ENCODE peak calls at places on chromosomes 4 and X, in nine cellular contexts. G is chondrocyte; B is H7; N is psoas muscle; R is EH; H is heart right ventricle; M is activated effector memory CD4-positive, alpha-beta T cell treated with Interleukin-2 at 50 U/mL for 16 hours; A is tibial artery; S is effector CD8-positive, alpha-beta T cell. D is an unnamed sample.

GRCh38 chr4:148831945-148832344 is 389.7 kb upstream of the NR3C2 start:
- DNase-seq in R (peak), M (no peak), S (no peak), G (no peak), B (no peak), N (no peak), A (no peak), H (no peak), D (no peak)

GRCh38 chr4:105061136-105061696 is 85.5 kb upstream of the TET2 start:
- DNase-seq in B (peak), A (no peak), S (no peak), G (no peak), H (no peak), N (no peak), M (no peak), R (no peak), D (no peak)

GRCh38 chr4:95465010-95465409 is 83.8 kb downstream of the UNC5C start:
- DNase-seq in A (no peak), M (no peak), B (no peak), R (no peak), S (no peak), G (no peak), H (no peak), N (no peak), D (no peak)

GRCh38 chr4:79258614-79259176 is 67.2 kb downstream of the NAA11 start:
- DNase-seq in A (no peak), R (no peak), N (no peak), M (no peak), H (no peak), B (no peak), G (no peak), S (no peak), D (no peak)

GRCh38 chr4:98646422-98646821 is 12.0 kb downstream of the TSPAN5 start:
- DNase-seq in A (no peak), G (no peak), S (no peak), H (no peak), M (no peak), R (no peak), B (no peak), N (no peak), D (no peak)

GRCh38 chr4:15233626-15234025 is 194.2 kb upstream of the C1QTNF7 start:
- DNase-seq in S (no peak), H (no peak), M (no peak), R (no peak), G (no peak), N (no peak), B (no peak), A (no peak), D (no peak)

GRCh38 chr4:123599061-123599919 is 202.7 kb downstream of the SPRY1 start:
- DNase-seq in M (no peak), B (no peak), N (no peak), H (no peak), G (no peak), S (no peak), A (no peak), R (peak), D (no peak)

GRCh38 chr4:165929662-165930061 is 56.6 kb downstream of the TLL1 start:
- DNase-seq in A (no peak), B (no peak), S (no peak), M (no peak), R (no peak), G (no peak), N (no peak), H (no peak), D (no peak)

GRCh38 chrX:40314070-40314469 is 216.3 kb upstream of the BCOR start:
- DNase-seq in N (no peak), A (no peak), B (peak), G (no peak), R (no peak), S (no peak), M (no peak), H (no peak), D (peak)

GRCh38 chrX:111483876-111484275 is 27.6 kb upstream of the SERTM2 start:
- DNase-seq in M (no peak), N (no peak), A (no peak), R (no peak), H (no peak), S (no peak), B (no peak), G (no peak), D (no peak)

GRCh38 chrX:63713510-63713909 is 71.5 kb downstream of the ARHGEF9 start:
- DNase-seq in G (no peak), M (no peak), N (no peak), H (peak), B (no peak), R (peak), A (no peak), S (no peak), D (no peak)

GRCh38 chrX:135707880-135708279 is 5.6 kb upstream of the CT45A1 start:
- DNase-seq in M (no peak), B (peak), G (no peak), R (peak), H (no peak), S (no peak), N (no peak), A (no peak), D (peak)

GRCh38 chr4:109294006-109294405 is 8.5 kb downstream of the COL25A1 start:
- DNase-seq in R (peak), B (peak), M (no peak), G (no peak), H (no peak), N (no peak), A (no peak), S (no peak), D (no peak)

GRCh38 chr4:131595140-131595539 is 1554.0 kb upstream of the PCDH10 start:
- DNase-seq in N (no peak), S (no peak), B (no peak), G (no peak), M (no peak), R (no peak), H (no peak), A (no peak), D (no peak)

GRCh38 chr4:122152699-122153328 is 683 bp downstream of the BLTP1 start:
- DNase-seq in N (peak), R (peak), G (no peak), A (peak), B (peak), S (peak), M (no peak), H (peak), D (no peak)

GRCh38 chrX:57367649-57368048 is 81.1 kb downstream of the FAAH2 start:
- DNase-seq in B (no peak), R (no peak), M (no peak), H (no peak), G (no peak), N (no peak), A (no peak), S (no peak), D (peak)

GRCh38 chr4:160836431-160836830 is 1327.4 kb downstream of the FSTL5 start:
- DNase-seq in G (no peak), S (no peak), A (no peak), H (no peak), B (no peak), N (no peak), R (no peak), M (no peak), D (no peak)

GRCh38 chr4:80127870-80128419 is 54.9 kb upstream of the ANTXR2 start:
- DNase-seq in S (no peak), B (no peak), G (no peak), R (no peak), A (no peak), N (no peak), H (no peak), M (no peak), D (no peak)

GRCh38 chr4:38804654-38805295 is at the start of gene TLR1:
- DNase-seq in A (no peak), N (no peak), M (no peak), S (no peak), R (peak), G (no peak), B (no peak), H (no peak), D (peak)

GRCh38 chrX:56069299-56069941 is 162.7 kb upstream of the KLF8 start:
- DNase-seq in N (no peak), S (no peak), H (no peak), G (no peak), B (no peak), R (no peak), A (no peak), M (no peak), D (no peak)

GRCh38 chr4:113146876-113147358 is 97.5 kb downstream of the ANK2 start:
- DNase-seq in H (no peak), G (no peak), N (no peak), B (no peak), S (no peak), M (no peak), A (no peak), R (peak), D (no peak)

GRCh38 chrX:111110098-111110775 is 14.2 kb downstream of the PAK3 start:
- DNase-seq in H (no peak), R (no peak), N (no peak), A (no peak), B (no peak), G (no peak), M (no peak), S (no peak), D (no peak)

GRCh38 chr4:6767341-6767724 is 15.2 kb upstream of the KIAA0232 start:
- DNase-seq in B (no peak), M (no peak), N (no peak), A (no peak), G (no peak), R (no peak), H (no peak), S (no peak), D (no peak)

GRCh38 chr4:156347412-156348075 is 393.9 kb upstream of the CTSO start:
- DNase-seq in H (no peak), M (no peak), R (peak), G (no peak), A (no peak), S (no peak), N (no peak), B (no peak), D (no peak)

GRCh38 chr4:89878611-89879010 is 16.0 kb upstream of the MMRN1 start:
- DNase-seq in M (no peak), G (no peak), B (no peak), N (no peak), A (no peak), S (no peak), R (no peak), H (no peak), D (no peak)

GRCh38 chrX:125131146-125131545 is 188.5 kb upstream of the TEX13C start:
- DNase-seq in N (no peak), S (no peak), R (no peak), G (no peak), M (no peak), A (no peak), B (no peak), H (no peak), D (peak)

GRCh38 chrX:41591906-41592305 is 96.9 kb upstream of the GPR34 start:
- DNase-seq in B (no peak), N (no peak), H (no peak), S (no peak), M (no peak), R (no peak), G (no peak), A (no peak), D (no peak)

GRCh38 chr4:148847544-148847943 is 405.3 kb upstream of the NR3C2 start:
- DNase-seq in G (no peak), S (no peak), R (no peak), N (no peak), B (no peak), H (no peak), M (no peak), A (no peak), D (no peak)

GRCh38 chr4:159685406-159686092 is 582.7 kb downstream of the RAPGEF2 start:
- DNase-seq in M (no peak), G (no peak), R (no peak), H (no peak), A (no peak), S (no peak), B (no peak), N (no peak), D (no peak)

GRCh38 chr4:87166296-87166854 is 54.0 kb downstream of the KLHL8 start:
- DNase-seq in B (no peak), H (no peak), R (no peak), S (no peak), M (no peak), A (no peak), G (no peak), N (no peak), D (no peak)

GRCh38 chr4:44149242-44149641 is 299.4 kb downstream of the KCTD8 start:
- DNase-seq in N (no peak), A (no peak), S (no peak), G (no peak), H (no peak), M (no peak), B (no peak), R (no peak), D (no peak)

GRCh38 chrX:129717902-129718301 is 20.9 kb upstream of the XPNPEP2 start:
- DNase-seq in S (no peak), R (peak), G (no peak), H (no peak), A (peak), M (no peak), N (no peak), B (peak), D (no peak)

GRCh38 chr4:53767503-53767902 is 176.2 kb upstream of the LNX1 start:
- DNase-seq in N (no peak), M (no peak), H (no peak), B (no peak), A (no peak), G (no peak), R (peak), S (no peak), D (no peak)

GRCh38 chr4:176320976-176321361 is 1.2 kb downstream of the SPCS3 start:
- DNase-seq in A (no peak), R (no peak), G (no peak), B (no peak), H (no peak), N (no peak), M (no peak), S (no peak), D (no peak)

GRCh38 chr4:40998680-40999358 is 215.5 kb downstream of the APBB2 start:
- DNase-seq in G (no peak), B (no peak), S (no peak), M (no peak), R (peak), N (no peak), A (no peak), H (no peak), D (no peak)

GRCh38 chrX:96027363-96027894 is 657.2 kb upstream of the DIAPH2 start:
- DNase-seq in H (no peak), S (no peak), B (no peak), A (no peak), G (no peak), N (no peak), R (no peak), M (no peak), D (no peak)

GRCh38 chr4:18880850-18881249 is 859.3 kb upstream of the LCORL start:
- DNase-seq in M (no peak), A (no peak), B (no peak), N (no peak), S (no peak), R (no peak), G (no peak), H (no peak), D (no peak)